ENCODE peak calls at places on chromosomes 5 and 9, in seven cellular contexts. F is astrocyte of the spinal cord, H is lower leg skin, J is foreskin fibroblast, Y is epithelial cell of proximal tubule, M is right atrium auricular region, V is HFFc6. W is an unnamed sample.

GRCh38 chr5:178993955-178994579 is 1.1 kb downstream of the GRM6 start:
- DNase-seq in Y (no peak), F (no peak), J (no peak), V (no peak), H (no peak), M (no peak), W (no peak)

GRCh38 chr9:110021891-110022290 is 186.1 kb downstream of the C9orf152 start:
- DNase-seq in F (no peak), M (no peak), V (no peak), H (no peak), J (no peak), Y (no peak), W (no peak)

GRCh38 chr5:124880903-124881302 is 134.5 kb upstream of the ZNF608 start:
- DNase-seq in M (no peak), J (no peak), Y (no peak), F (no peak), V (no peak), H (no peak), W (no peak)

GRCh38 chr9:77569335-77569734 is 78.8 kb downstream of the GNA14 start:
- DNase-seq in M (no peak), Y (no peak), F (no peak), V (no peak), J (no peak), H (no peak), W (no peak)

GRCh38 chr9:99720455-99721050 is 101.1 kb upstream of the NR4A3 start:
- DNase-seq in F (peak; percentile 22), J (peak; percentile 41), H (no peak), M (no peak), Y (no peak), V (no peak), W (no peak)

GRCh38 chr9:109295475-109296110 is 25.3 kb downstream of the EPB41L4B start:
- DNase-seq in H (no peak), Y (no peak), M (no peak), F (no peak), J (no peak), V (no peak), W (no peak)

GRCh38 chr5:68272289-68272688 is 56.7 kb downstream of the PIK3R1 start:
- DNase-seq in F (peak; percentile 34), V (no peak), Y (no peak), M (no peak), J (no peak), H (no peak), W (no peak)

GRCh38 chr5:55857247-55857640 is 6.1 kb downstream of the IL31RA start:
- DNase-seq in M (no peak), V (no peak), H (no peak), F (peak; percentile 14), J (no peak), Y (no peak), W (no peak)

GRCh38 chr5:159050408-159051091 is 49.2 kb downstream of the EBF1 start:
- DNase-seq in V (no peak), M (no peak), J (peak; percentile 84), F (peak; percentile 59), H (no peak), Y (no peak), W (no peak)

GRCh38 chr5:60835554-60835953 is 8.5 kb downstream of the ELOVL7 start:
- DNase-seq in V (no peak), H (no peak), F (no peak), J (peak; percentile 11), M (no peak), Y (no peak), W (peak; percentile 60)

GRCh38 chr9:136762915-136763648 is 1.2 kb downstream of the LCN15 start:
- DNase-seq in J (peak; percentile 38), H (no peak), Y (no peak), F (no peak), V (no peak), M (no peak), W (no peak)

GRCh38 chr5:113273949-113274348 is 160.8 kb downstream of the TSSK1B start:
- DNase-seq in F (no peak), Y (no peak), J (no peak), V (no peak), M (no peak), H (no peak), W (no peak)

GRCh38 chr9:131707677-131708612 is 31.9 kb downstream of the RAPGEF1 start:
- DNase-seq in F (peak; percentile 67), M (peak; percentile 91), V (peak; percentile 82), H (no peak), J (peak; percentile 81), Y (no peak), W (peak; percentile 73)

GRCh38 chr5:146767534-146767933 is 111.0 kb downstream of the PPP2R2B start:
- DNase-seq in F (no peak), M (no peak), J (no peak), H (no peak), V (no peak), Y (no peak), W (no peak)

GRCh38 chr5:179435731-179436315 is 90.6 kb upstream of the ADAMTS2 start:
- DNase-seq in J (no peak), H (no peak), F (no peak), Y (no peak), V (no peak), M (no peak), W (no peak)

GRCh38 chr5:104170906-104171305 is 608.3 kb upstream of the NUDT12 start:
- DNase-seq in M (no peak), V (no peak), H (no peak), J (no peak), F (no peak), Y (no peak), W (no peak)

GRCh38 chr9:111752455-111752854 is 42.3 kb downstream of the SHOC1 start:
- DNase-seq in Y (no peak), M (no peak), J (peak; percentile 59), V (no peak), F (peak; percentile 37), H (no peak), W (peak; percentile 50)

GRCh38 chr9:18442629-18443491 is 31.1 kb upstream of the ADAMTSL1 start:
- DNase-seq in V (peak; percentile 69), J (peak; percentile 94), H (peak; percentile 59), M (peak; percentile 79), F (peak; percentile 90), Y (no peak), W (peak; percentile 72)

GRCh38 chr5:145743396-145744061 is 91.6 kb downstream of the PRELID2 start:
- DNase-seq in J (no peak), M (no peak), H (no peak), Y (no peak), V (no peak), F (no peak), W (no peak)

GRCh38 chr5:168734657-168735344 is 155.6 kb upstream of the PANK3 start:
- DNase-seq in V (no peak), H (peak; percentile 76), F (no peak), J (peak; percentile 75), M (peak; percentile 86), Y (no peak), W (no peak)

GRCh38 chr9:81424431-81424830 is 264.9 kb downstream of the TLE1 start:
- DNase-seq in V (no peak), H (no peak), F (no peak), J (peak; percentile 21), M (no peak), Y (no peak), W (no peak)

GRCh38 chr9:93827545-93828330 is 127.4 kb downstream of the BARX1 start:
- DNase-seq in J (peak; percentile 68), H (no peak), Y (no peak), F (peak; percentile 47), V (peak; percentile 7), M (peak; percentile 58), W (no peak)

GRCh38 chr5:81534481-81534840 is 140.5 kb upstream of the ACOT12 start:
- DNase-seq in H (no peak), Y (no peak), J (no peak), F (no peak), V (no peak), M (no peak), W (no peak)

GRCh38 chr5:148383564-148384388 is at the start of gene FBXO38:
- DNase-seq in F (peak; percentile 97), Y (peak; percentile 81), V (peak; percentile 94), J (peak; percentile 97), M (peak; percentile 98), H (peak; percentile 96), W (peak; percentile 87)
- TF ChIP-seq CTCF in F (no peak), Y (peak; percentile 19), V (peak; percentile 21), J (no peak), M (peak; percentile 33), H (no peak), W (peak; percentile 25)

DNA sequence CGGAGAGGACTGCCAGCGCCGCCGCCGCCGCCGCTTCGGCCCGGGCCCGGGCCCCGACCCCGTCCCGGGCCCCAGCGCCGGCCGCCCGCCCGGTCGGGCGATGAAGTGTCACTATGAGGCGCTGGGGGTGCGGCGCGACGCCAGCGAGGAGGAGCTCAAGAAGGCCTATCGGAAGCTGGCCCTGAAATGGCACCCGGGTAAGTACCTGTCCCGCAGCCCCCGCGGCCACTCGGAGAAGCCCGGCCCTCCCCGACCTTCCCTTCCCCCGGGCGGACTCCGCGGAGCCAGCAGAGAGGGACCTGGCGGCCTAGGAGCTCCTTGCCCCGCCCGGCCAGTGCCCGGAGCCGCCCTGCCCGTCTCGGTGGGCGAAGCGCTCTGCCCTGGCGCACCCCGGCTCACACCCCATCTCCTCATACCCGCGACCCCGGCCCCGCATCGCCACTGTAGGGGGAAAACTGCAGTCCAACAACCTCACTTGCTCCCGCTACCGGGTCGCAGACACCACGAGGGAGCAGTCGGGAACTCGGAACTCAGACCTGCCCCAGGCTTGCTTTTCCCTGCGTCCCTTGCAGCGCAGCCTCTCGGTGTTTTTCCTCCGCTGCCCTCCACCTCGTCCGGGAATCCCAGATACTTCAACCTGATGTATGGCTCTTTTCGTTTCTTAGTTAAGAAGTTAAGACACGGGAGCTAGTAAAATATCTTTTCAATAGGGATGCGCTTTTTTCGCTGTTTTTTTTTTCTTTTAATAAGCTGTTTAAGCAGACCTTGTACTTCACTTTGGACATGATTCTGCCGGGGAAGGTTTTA is 564 bp downstream of the DNAJC21 start:
- DNase-seq in H (peak; percentile 87), J (peak; percentile 92), M (peak; percentile 91), F (peak; percentile 82), V (peak; percentile 76), Y (peak; percentile 18), W (peak; percentile 65)
- TF ChIP-seq CTCF in H (no peak), J (no peak), M (no peak), F (no peak), V (no peak), Y (no peak), W (no peak)

GRCh38 chr5:176619569-176620332 is 9.8 kb upstream of the GPRIN1 start:
- DNase-seq in Y (no peak), H (no peak), J (no peak), V (no peak), F (no peak), M (no peak), W (no peak)
- TF ChIP-seq CTCF in Y (no peak), H (no peak), J (no peak), V (no peak), F (no peak), M (no peak), W (no peak)

GRCh38 chr9:126775926-126776325 is 28.9 kb upstream of the ZBTB43 start:
- DNase-seq in V (no peak), Y (no peak), M (no peak), J (no peak), F (no peak), H (no peak), W (no peak)

GRCh38 chr9:126773004-126773607 is 31.7 kb upstream of the ZBTB43 start:
- DNase-seq in J (peak; percentile 26), V (peak; percentile 19), M (no peak), F (no peak), Y (no peak), H (no peak), W (no peak)

GRCh38 chr9:126781186-126781585 is 23.7 kb upstream of the ZBTB43 start:
- DNase-seq in V (no peak), Y (no peak), H (no peak), J (no peak), M (no peak), F (no peak), W (no peak)

GRCh38 chr9:126781717-126782388 is 23.0 kb upstream of the ZBTB43 start:
- DNase-seq in F (peak; percentile 72), M (peak; percentile 81), J (peak; percentile 87), V (peak; percentile 48), Y (no peak), H (peak; percentile 76), W (peak; percentile 37)

GRCh38 chr9:126777733-126778132 is 27.1 kb upstream of the ZBTB43 start:
- DNase-seq in H (no peak), J (no peak), Y (no peak), M (no peak), F (no peak), V (no peak), W (no peak)
- TF ChIP-seq CTCF in H (no peak), J (no peak), Y (peak; percentile 56), M (no peak), F (no peak), V (peak; percentile 16), W (peak; percentile 63)